ENCODE peak calls at places on chromosome 22, in four cellular contexts. V is CD8-positive, alpha-beta T cell; K is cardiac muscle cell; S is K562. H is an unnamed sample. For H3K4me1, the result is how much of the 10 kb centered on the place peaks cover.

GRCh38 chr22:17501679-17502285 is 61.5 kb upstream of the SLC25A18 start:
- DNase-seq in V (no peak), K (peak), S (peak), H (no peak)

GRCh38 chr22:27133951-27134664 is 476.7 kb downstream of the MIAT start:
- DNase-seq in V (no peak), K (no peak), S (peak), H (no peak)

GRCh38 chr22:43326342-43326825 is 16.8 kb downstream of the SCUBE1 start:
- DNase-seq in V (no peak), K (no peak), S (no peak), H (peak)

GRCh38 chr22:33844273-33844672 is 76.0 kb downstream of the LARGE1 start:
- DNase-seq in V (no peak), K (peak), S (no peak), H (no peak)

GRCh38 chr22:21824439-21824912 is 43.0 kb downstream of the MAPK1 start:
- DNase-seq in V (no peak), K (no peak), S (no peak), H (no peak)

GRCh38 chr22:30890689-30891442 is 77.7 kb downstream of the MORC2 start:
- DNase-seq in V (no peak), K (peak), S (peak), H (peak)

GRCh38 chr22:16866167-16866566 is 41.0 kb upstream of the XKR3 start:
- DNase-seq in V (no peak), K (no peak), S (no peak), H (no peak)

GRCh38 chr22:42862045-42862734 is 5.1 kb upstream of the ARFGAP3 start:
- DNase-seq in V (no peak), K (no peak), S (no peak), H (no peak)

GRCh38 chr22:19984851-19985811 is 31.5 kb downstream of the ARVCF start:
- DNase-seq in V (no peak), K (no peak), S (no peak), H (peak)

GRCh38 chr22:42091446-42091764 is 833 bp upstream of the NDUFA6 start:
- DNase-seq in V (no peak), K (no peak), S (no peak), H (no peak)

GRCh38 chr22:17920145-17920605 is 104.2 kb downstream of the MICAL3 start:
- DNase-seq in V (no peak), K (peak), S (peak), H (peak)

GRCh38 chr22:41934284-41935014 is 7.8 kb upstream of the TNFRSF13C start:
- DNase-seq in V (no peak), K (no peak), S (no peak), H (peak)

GRCh38 chr22:19597399-19597735 is 73.2 kb upstream of the CLDN5 start:
- DNase-seq in V (no peak), K (no peak), S (peak), H (peak)

GRCh38 chr22:20204821-20205220 is 54.0 kb upstream of the CCDC188 start:
- DNase-seq in V (no peak), K (peak), S (no peak), H (no peak)

GRCh38 chr22:42468841-42469240 is 36.6 kb upstream of the NFAM1 start:
- DNase-seq in V (no peak), K (no peak), S (no peak), H (no peak)

GRCh38 chr22:43270314-43270908 is 72.8 kb downstream of the SCUBE1 start:
- DNase-seq in V (no peak), K (no peak), S (peak), H (no peak)

GRCh38 chr22:40690370-40690769 is 11.1 kb downstream of the MCHR1 start:
- DNase-seq in V (no peak), K (no peak), S (no peak), H (no peak)

GRCh38 chr22:18974477-18975180 is 38.5 kb upstream of the PRODH start:
- DNase-seq in V (no peak), K (no peak), S (no peak), H (no peak)

GRCh38 chr22:27032121-27032761 is 374.9 kb downstream of the MIAT start:
- DNase-seq in V (no peak), K (peak), S (peak), H (no peak)

DNA sequence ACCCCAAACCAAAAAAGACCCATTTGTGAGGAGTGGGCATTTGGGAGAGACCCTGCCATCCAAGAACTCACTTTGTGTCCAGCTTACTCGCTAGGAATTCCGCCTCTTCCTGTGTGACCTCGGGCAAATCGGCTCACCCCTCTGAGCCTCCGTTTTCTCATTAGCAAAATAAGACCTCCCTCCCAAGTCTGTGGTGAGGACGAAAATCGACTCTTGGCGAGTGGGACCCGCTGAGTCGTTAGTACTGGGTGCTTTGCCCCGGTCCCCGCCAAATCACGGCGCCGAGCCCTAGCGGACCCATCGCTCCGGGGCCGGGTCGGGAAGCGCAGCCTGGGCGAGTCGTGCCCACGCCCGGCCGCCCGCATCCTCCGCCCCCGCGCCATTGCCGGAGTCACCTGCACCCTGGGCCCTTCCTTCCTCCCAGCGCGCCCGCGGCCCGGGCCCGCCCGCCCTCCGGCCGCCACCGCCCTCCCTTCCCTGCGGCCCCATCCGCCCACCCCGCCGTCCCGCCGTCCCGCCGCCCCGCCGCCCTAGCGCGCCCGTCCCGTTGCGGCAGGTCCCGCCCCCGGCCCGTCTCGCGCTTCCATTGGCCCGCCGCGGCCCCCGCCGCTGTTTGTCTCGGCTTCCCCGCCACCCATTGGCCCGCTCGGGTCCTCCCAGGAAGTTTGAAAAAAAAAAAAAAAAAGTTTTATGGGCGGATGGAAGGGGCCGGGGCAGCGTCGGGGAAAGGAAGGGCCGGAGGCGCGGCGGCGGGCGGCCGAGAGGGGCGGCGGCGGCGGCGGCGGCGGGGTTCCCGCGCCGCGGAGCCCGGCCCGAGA is 48.9 kb downstream of the TRIOBP start:
- DNase-seq in V (peak), K (peak), S (peak), H (peak)
- H3K4me1 ChIP-seq in V (under half), K (under half), S (under half), H (half or more)

GRCh38 chr22:38165929-38166593 is 15.6 kb downstream of the PLA2G6 start:
- DNase-seq in V (no peak), K (no peak), S (no peak), H (no peak)
- H3K4me1 ChIP-seq in V (under half), K (under half), S (under half), H (under half)

GRCh38 chr22:49517721-49518120 is 310.0 kb downstream of the BRD1 start:
- DNase-seq in V (no peak), K (no peak), S (no peak), H (no peak)
- H3K4me1 ChIP-seq in V (under half), K (under half), S (under half), H (under half)

GRCh38 chr22:45584121-45584570 is 81.5 kb downstream of the FBLN1 start:
- DNase-seq in V (no peak), K (no peak), S (no peak), H (no peak)
- H3K4me1 ChIP-seq in V (under half), K (under half), S (under half), H (under half)

GRCh38 chr22:25077056-25077455 is 122.6 kb upstream of the CRYBB3 start:
- DNase-seq in V (no peak), K (no peak), S (no peak), H (no peak)
- H3K4me1 ChIP-seq in V (under half), K (under half), S (under half), H (under half)

DNA sequence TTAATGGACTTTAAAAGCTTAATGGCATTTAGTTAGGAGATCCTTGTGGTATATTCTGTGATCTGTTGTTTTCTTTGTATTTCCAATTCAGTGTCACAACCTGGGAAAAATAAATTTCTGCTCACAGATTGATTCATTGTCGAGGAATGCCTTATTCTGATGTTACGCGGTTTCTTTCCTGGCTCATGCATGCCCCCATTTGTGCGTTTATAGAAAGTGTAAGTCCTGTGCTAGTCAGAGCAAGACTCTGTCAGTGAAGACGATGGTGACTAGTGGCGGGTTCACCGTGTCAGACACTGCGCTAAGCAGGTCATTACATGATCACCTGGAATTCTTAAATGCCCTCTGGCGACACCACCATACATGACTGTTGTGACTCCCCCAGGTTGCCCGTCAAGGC is 169.4 kb downstream of the TBC1D22A start:
- DNase-seq in V (no peak), K (no peak), S (no peak), H (no peak)
- H3K4me1 ChIP-seq in V (under half), K (under half), S (under half), H (under half)